ENCODE peak calls at places on chromosomes 12 and 14, in six cellular contexts. B is sigmoid colon, Y is IMR-90, Q is H1, G is upper lobe of left lung, P is uterus. C is an unnamed sample.
A peak's percentile ranks its signal among the peaks of the same experiment; 100 is the strongest.

GRCh38 chr14:80965041-80965440 is 9.6 kb downstream of the TSHR start:
- DNase-seq in G (no peak), B (no peak), P (no peak), Y (no peak), Q (no peak), C (no peak)

GRCh38 chr12:117854339-117855012 is 114.3 kb downstream of the KSR2 start:
- DNase-seq in Q (peak; percentile 91), P (no peak), G (peak; percentile 40), Y (peak; percentile 23), B (no peak), C (no peak)

GRCh38 chr12:46771268-46771837 is 54.4 kb downstream of the SLC38A4 start:
- DNase-seq in P (no peak), G (no peak), Q (no peak), Y (peak; percentile 61), B (no peak), C (no peak)

GRCh38 chr14:47278233-47278842 is 397.1 kb downstream of the MDGA2 start:
- DNase-seq in B (no peak), G (peak; percentile 49), Y (no peak), P (no peak), Q (peak; percentile 82), C (no peak)

GRCh38 chr14:96284008-96284407 is 28.0 kb downstream of the BDKRB1 start:
- DNase-seq in G (no peak), B (no peak), Q (no peak), P (no peak), Y (no peak), C (no peak)

GRCh38 chr12:122207391-122207790 is 3.9 kb downstream of the B3GNT4 start:
- DNase-seq in Y (no peak), B (no peak), G (no peak), P (no peak), Q (no peak), C (peak; percentile 61)

GRCh38 chr14:67418368-67419174 is 6.6 kb upstream of the PLEK2 start:
- DNase-seq in P (no peak), B (peak; percentile 29), Y (peak; percentile 39), G (no peak), Q (no peak), C (no peak)

GRCh38 chr12:49086116-49086515 is 8.5 kb downstream of the DHH start:
- DNase-seq in G (no peak), Q (no peak), Y (peak; percentile 76), B (no peak), P (peak; percentile 39), C (no peak)

GRCh38 chr14:64421166-64421565 is 33.0 kb downstream of the MTHFD1 start:
- DNase-seq in B (no peak), P (no peak), Y (peak; percentile 73), Q (no peak), G (no peak), C (no peak)

GRCh38 chr14:54718046-54718445 is 151.1 kb downstream of the SAMD4A start:
- DNase-seq in P (no peak), Y (peak; percentile 81), G (no peak), Q (no peak), B (no peak), C (no peak)

GRCh38 chr12:120737557-120738251 is 12.1 kb downstream of the ACADS start:
- DNase-seq in G (no peak), P (no peak), Q (peak; percentile 68), Y (no peak), B (no peak), C (no peak)

GRCh38 chr12:102479099-102479887 is 1.1 kb downstream of the IGF1 start:
- DNase-seq in P (no peak), Y (no peak), G (peak; percentile 24), B (no peak), Q (no peak), C (no peak)

GRCh38 chr12:57898308-57898970 is 42.9 kb upstream of the ATP23 start:
- DNase-seq in P (no peak), Y (peak; percentile 5), B (no peak), G (no peak), Q (no peak), C (no peak)

GRCh38 chr14:100826371-100827139 is 637 bp downstream of the MEG3 start:
- DNase-seq in Y (no peak), G (no peak), B (no peak), P (no peak), Q (no peak), C (no peak)

GRCh38 chr14:64191756-64192155 is 102.4 kb downstream of the ESR2 start:
- DNase-seq in Q (no peak), B (no peak), Y (peak; percentile 96), P (no peak), G (no peak), C (no peak)

GRCh38 chr14:98909251-98909944 is 362.6 kb downstream of the BCL11B start:
- DNase-seq in Q (no peak), B (no peak), Y (no peak), P (no peak), G (no peak), C (no peak)

GRCh38 chr14:99273724-99274345 is 1.8 kb upstream of the BCL11B start:
- DNase-seq in G (no peak), P (no peak), Y (no peak), B (no peak), Q (peak; percentile 73), C (peak; percentile 93)

GRCh38 chr12:57240926-57241555 is 9.9 kb downstream of the STAC3 start:
- DNase-seq in Q (peak; percentile 68), G (no peak), B (peak; percentile 63), Y (no peak), P (no peak), C (no peak)

GRCh38 chr14:94773682-94774211 is 3.8 kb upstream of the GSC start:
- DNase-seq in Q (peak; percentile 58), G (no peak), B (no peak), Y (no peak), P (no peak), C (no peak)

GRCh38 chr14:81478446-81478845 is 55.2 kb downstream of the SEL1L start:
- DNase-seq in Y (no peak), P (no peak), Q (no peak), G (no peak), B (no peak), C (no peak)

GRCh38 chr14:68741839-68742470 is 50.9 kb downstream of the ZFP36L1 start:
- DNase-seq in G (peak; percentile 64), Y (no peak), Q (no peak), B (no peak), P (no peak), C (no peak)

GRCh38 chr12:69662764-69663163 is 36.3 kb downstream of the BEST3 start:
- DNase-seq in P (no peak), Q (no peak), Y (no peak), G (no peak), B (no peak), C (no peak)

GRCh38 chr12:17361224-17361623 is 728.8 kb downstream of the RERGL start:
- DNase-seq in Y (no peak), Q (no peak), P (no peak), G (no peak), B (no peak), C (no peak)

GRCh38 chr14:54889919-54890318 is 12.7 kb downstream of the GCH1 start:
- DNase-seq in Q (no peak), G (no peak), B (no peak), P (no peak), Y (peak; percentile 20), C (no peak)

GRCh38 chr14:48788771-48789170 is 797.4 kb downstream of the RPS29 start:
- DNase-seq in B (no peak), P (no peak), G (no peak), Q (no peak), Y (no peak), C (no peak)

GRCh38 chr14:103527408-103528157 is 1.4 kb upstream of the TRMT61A start:
- DNase-seq in Y (no peak), Q (no peak), B (no peak), G (no peak), P (no peak), C (no peak)

GRCh38 chr14:101761881-101762529 is 496 bp downstream of the PPP2R5C start:
- DNase-seq in Q (no peak), P (peak; percentile 37), Y (no peak), B (peak; percentile 81), G (peak; percentile 62), C (no peak)

GRCh38 chr12:27528788-27529187 is 4.8 kb downstream of the PPFIBP1 start:
- DNase-seq in B (no peak), G (no peak), P (no peak), Y (no peak), Q (no peak), C (no peak)

GRCh38 chr12:74770552-74770951 is 232.9 kb downstream of the ATXN7L3B start:
- DNase-seq in Y (no peak), G (no peak), P (no peak), Q (no peak), B (no peak), C (no peak)

GRCh38 chr14:89588840-89589296 is 171.8 kb upstream of the FOXN3 start:
- DNase-seq in Q (no peak), P (no peak), Y (no peak), B (no peak), G (no peak), C (no peak)
- H3K4me3 ChIP-seq in Q (no peak overlapping the region), P (no peak overlapping the region), Y (no peak overlapping the region), B (no peak overlapping the region), G (no peak overlapping the region), C (no peak overlapping the region)

DNA sequence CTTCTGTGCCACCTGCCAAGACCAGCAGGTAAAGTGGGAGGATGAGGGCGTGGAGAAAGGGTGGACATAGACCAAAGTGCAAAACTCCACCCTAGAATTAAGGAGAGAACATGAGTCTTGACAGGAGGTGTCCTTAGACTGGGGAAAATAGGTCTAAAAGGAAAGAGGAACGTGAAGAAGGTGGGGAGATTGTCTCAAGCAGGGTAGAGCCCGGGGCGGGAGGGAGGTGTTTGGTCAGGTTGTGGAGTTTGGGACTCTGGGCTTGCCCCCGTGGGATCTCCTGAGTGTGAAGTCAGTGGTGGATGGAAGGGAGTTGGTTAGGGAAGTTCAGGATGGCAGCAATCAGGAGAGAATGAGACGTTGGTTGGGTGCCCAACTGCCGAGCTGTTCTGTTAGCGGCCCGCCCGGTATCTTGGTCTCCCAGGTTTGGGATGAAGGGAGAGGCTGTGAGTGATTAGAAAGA is 386 bp downstream of the DGKA start:
- DNase-seq in B (no peak), G (no peak), P (peak; percentile 36), Y (no peak), Q (peak; percentile 66), C (no peak)
- TF ChIP-seq POLR2A in B (no peak), G (no peak), P (no peak), Y (no peak), Q (no peak), C (no peak)

GRCh38 chr12:59803735-59804134 is 207.9 kb downstream of the SLC16A7 start:
- DNase-seq in B (no peak), Q (no peak), P (no peak), G (no peak), Y (peak; percentile 40), C (no peak)
- H3K4me3 ChIP-seq in B (peak overlapping the region; percentile 19), Q (no peak overlapping the region), P (peak overlapping the region; percentile 35), G (no peak overlapping the region), Y (no peak overlapping the region), C (no peak overlapping the region)

DNA sequence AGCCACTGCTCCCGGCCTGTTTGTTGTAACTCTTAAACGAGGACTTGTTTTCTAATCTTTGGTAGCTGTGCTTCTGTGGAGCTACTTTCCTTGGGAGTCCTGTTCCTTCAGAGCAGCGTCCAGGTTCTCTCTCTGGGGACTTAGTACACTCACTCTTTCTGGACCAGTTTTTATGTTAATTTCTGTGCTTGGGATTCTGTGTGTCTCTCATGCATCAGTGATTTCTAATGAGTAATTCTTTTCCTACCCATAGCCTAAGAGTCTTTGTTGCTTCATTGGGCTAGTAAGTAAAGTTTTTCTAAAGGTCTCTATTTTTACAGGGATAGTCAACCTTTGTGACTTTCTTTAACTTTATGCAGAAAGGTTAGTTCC is 289.3 kb downstream of the FBXL14 start:
- DNase-seq in B (no peak), G (no peak), P (no peak), Y (no peak), Q (no peak), C (no peak)
- TF ChIP-seq POLR2A in B (no peak), G (no peak), P (no peak), Y (no peak), Q (no peak), C (no peak)

C was measured in lower leg skin.